ENCODE peak calls at places on chromosomes 4 and X, in eight cellular contexts. One of them, this sample, is unnamed.

GRCh38 chr4:3851211-3851610 is 85.0 kb downstream of the ADRA2C start:
- DNase-seq in uterus: no peak
- DNase-seq in breast epithelium: no peak
- DNase-seq in A549: no peak
- DNase-seq in IMR-90: peak; percentile 17
- DNase-seq in transverse colon: no peak
- DNase-seq in esophagus squamous epithelium: no peak
- DNase-seq in suprapubic skin: no peak
- DNase-seq in this sample: no peak

GRCh38 chr4:156390599-156391296 is 437.1 kb upstream of the CTSO start:
- DNase-seq in uterus: no peak
- DNase-seq in breast epithelium: no peak
- DNase-seq in A549: no peak
- DNase-seq in IMR-90: no peak
- DNase-seq in transverse colon: no peak
- DNase-seq in esophagus squamous epithelium: no peak
- DNase-seq in suprapubic skin: no peak
- DNase-seq in this sample: no peak

GRCh38 chr4:185457136-185457535 is 14.4 kb downstream of the CCDC110 start:
- DNase-seq in uterus: no peak
- DNase-seq in breast epithelium: no peak
- DNase-seq in A549: no peak
- DNase-seq in IMR-90: no peak
- DNase-seq in transverse colon: no peak
- DNase-seq in esophagus squamous epithelium: no peak
- DNase-seq in suprapubic skin: no peak
- DNase-seq in this sample: no peak

GRCh38 chrX:155441097-155441496 is 17.3 kb downstream of the F8A3 start:
- DNase-seq in uterus: no peak
- DNase-seq in breast epithelium: no peak
- DNase-seq in A549: no peak
- DNase-seq in IMR-90: no peak
- DNase-seq in transverse colon: no peak
- DNase-seq in esophagus squamous epithelium: no peak
- DNase-seq in suprapubic skin: no peak
- DNase-seq in this sample: no peak

GRCh38 chr4:152535236-152535902 is 523 bp downstream of the FBXW7 start:
- DNase-seq in uterus: no peak
- DNase-seq in breast epithelium: no peak
- DNase-seq in A549: no peak
- DNase-seq in IMR-90: no peak
- DNase-seq in transverse colon: peak; percentile 24
- DNase-seq in esophagus squamous epithelium: no peak
- DNase-seq in suprapubic skin: peak; percentile 73
- DNase-seq in this sample: peak; percentile 52

GRCh38 chrX:10039821-10040793 is 72.9 kb downstream of the CLDN34 start:
- DNase-seq in uterus: no peak
- DNase-seq in breast epithelium: no peak
- DNase-seq in A549: no peak
- DNase-seq in IMR-90: no peak
- DNase-seq in transverse colon: no peak
- DNase-seq in esophagus squamous epithelium: no peak
- DNase-seq in suprapubic skin: no peak
- DNase-seq in this sample: no peak

GRCh38 chr4:148112231-148112982 is 329.8 kb downstream of the NR3C2 start:
- DNase-seq in uterus: no peak
- DNase-seq in breast epithelium: no peak
- DNase-seq in A549: no peak
- DNase-seq in IMR-90: peak; percentile 55
- DNase-seq in transverse colon: no peak
- DNase-seq in esophagus squamous epithelium: no peak
- DNase-seq in suprapubic skin: no peak
- DNase-seq in this sample: no peak

GRCh38 chr4:8185930-8186329 is 13.2 kb upstream of the SH3TC1 start:
- DNase-seq in uterus: no peak
- DNase-seq in breast epithelium: no peak
- DNase-seq in A549: no peak
- DNase-seq in IMR-90: no peak
- DNase-seq in transverse colon: no peak
- DNase-seq in esophagus squamous epithelium: no peak
- DNase-seq in suprapubic skin: no peak
- DNase-seq in this sample: no peak

GRCh38 chrX:108298165-108298602 is 140.0 kb downstream of the COL4A6 start:
- DNase-seq in uterus: no peak
- DNase-seq in breast epithelium: no peak
- DNase-seq in A549: no peak
- DNase-seq in IMR-90: no peak
- DNase-seq in transverse colon: no peak
- DNase-seq in esophagus squamous epithelium: no peak
- DNase-seq in suprapubic skin: no peak
- DNase-seq in this sample: no peak

GRCh38 chrX:51760657-51761056 is 17.4 kb downstream of the GSPT2 start:
- DNase-seq in uterus: no peak
- DNase-seq in breast epithelium: no peak
- DNase-seq in A549: no peak
- DNase-seq in IMR-90: no peak
- DNase-seq in transverse colon: no peak
- DNase-seq in esophagus squamous epithelium: no peak
- DNase-seq in suprapubic skin: no peak
- DNase-seq in this sample: no peak

GRCh38 chr4:48341776-48342558 is 638 bp downstream of the SLAIN2 start:
- DNase-seq in uterus: peak; percentile 39
- DNase-seq in breast epithelium: peak; percentile 34
- DNase-seq in A549: no peak
- DNase-seq in IMR-90: peak; percentile 28
- DNase-seq in transverse colon: peak; percentile 58
- DNase-seq in esophagus squamous epithelium: peak; percentile 20
- DNase-seq in suprapubic skin: peak; percentile 82
- DNase-seq in this sample: peak; percentile 79

GRCh38 chr4:32488690-32489089 is 1768.5 kb downstream of the PCDH7 start:
- DNase-seq in uterus: no peak
- DNase-seq in breast epithelium: no peak
- DNase-seq in A549: no peak
- DNase-seq in IMR-90: no peak
- DNase-seq in transverse colon: no peak
- DNase-seq in esophagus squamous epithelium: no peak
- DNase-seq in suprapubic skin: no peak
- DNase-seq in this sample: no peak

GRCh38 chr4:102586644-102587021 is 85.5 kb downstream of the NFKB1 start:
- DNase-seq in uterus: no peak
- DNase-seq in breast epithelium: no peak
- DNase-seq in A549: no peak
- DNase-seq in IMR-90: no peak
- DNase-seq in transverse colon: no peak
- DNase-seq in esophagus squamous epithelium: no peak
- DNase-seq in suprapubic skin: no peak
- DNase-seq in this sample: no peak

GRCh38 chrX:121256653-121257052 is 209.2 kb downstream of the GLUD2 start:
- DNase-seq in uterus: no peak
- DNase-seq in breast epithelium: no peak
- DNase-seq in A549: no peak
- DNase-seq in IMR-90: no peak
- DNase-seq in transverse colon: no peak
- DNase-seq in esophagus squamous epithelium: no peak
- DNase-seq in suprapubic skin: no peak
- DNase-seq in this sample: no peak

GRCh38 chr4:116501954-116502353 is 583.4 kb downstream of the TRAM1L1 start:
- DNase-seq in uterus: no peak
- DNase-seq in breast epithelium: no peak
- DNase-seq in A549: no peak
- DNase-seq in IMR-90: no peak
- DNase-seq in transverse colon: no peak
- DNase-seq in esophagus squamous epithelium: no peak
- DNase-seq in suprapubic skin: no peak
- DNase-seq in this sample: no peak

GRCh38 chrX:64204252-64204651 is 1.3 kb downstream of the AMER1 start:
- DNase-seq in uterus: peak; percentile 16
- DNase-seq in breast epithelium: no peak
- DNase-seq in A549: no peak
- DNase-seq in IMR-90: peak; percentile 1
- DNase-seq in transverse colon: peak; percentile 16
- DNase-seq in esophagus squamous epithelium: no peak
- DNase-seq in suprapubic skin: no peak
- DNase-seq in this sample: no peak

GRCh38 chrX:64204701-64205440 is 637 bp downstream of the AMER1 start:
- DNase-seq in uterus: peak; percentile 24
- DNase-seq in breast epithelium: peak; percentile 18
- DNase-seq in A549: peak; percentile 42
- DNase-seq in IMR-90: peak; percentile 19
- DNase-seq in transverse colon: no peak
- DNase-seq in esophagus squamous epithelium: no peak
- DNase-seq in suprapubic skin: no peak
- DNase-seq in this sample: peak; percentile 51

GRCh38 chrX:64205441-64205734 is at the start of gene AMER1:
- DNase-seq in uterus: no peak
- DNase-seq in breast epithelium: no peak
- DNase-seq in A549: no peak
- DNase-seq in IMR-90: no peak
- DNase-seq in transverse colon: peak; percentile 58
- DNase-seq in esophagus squamous epithelium: no peak
- DNase-seq in suprapubic skin: peak; percentile 62
- DNase-seq in this sample: no peak

GRCh38 chrX:64206556-64207162 is 1.2 kb upstream of the AMER1 start:
- DNase-seq in uterus: peak; percentile 34
- DNase-seq in breast epithelium: peak; percentile 59
- DNase-seq in A549: no peak
- DNase-seq in IMR-90: peak; percentile 55
- DNase-seq in transverse colon: peak; percentile 10
- DNase-seq in esophagus squamous epithelium: no peak
- DNase-seq in suprapubic skin: no peak
- DNase-seq in this sample: no peak

GRCh38 chrX:64205735-64206491 is 405 bp upstream of the AMER1 start:
- DNase-seq in uterus: peak; percentile 95
- DNase-seq in breast epithelium: peak; percentile 93
- DNase-seq in A549: peak; percentile 83
- DNase-seq in IMR-90: peak; percentile 87
- DNase-seq in transverse colon: peak; percentile 95
- DNase-seq in esophagus squamous epithelium: peak; percentile 36
- DNase-seq in suprapubic skin: peak; percentile 95
- DNase-seq in this sample: peak; percentile 92
- TF ChIP-seq POLR2A in uterus: peak; percentile 73
- TF ChIP-seq POLR2A in breast epithelium: peak; percentile 47
- TF ChIP-seq POLR2A in A549: peak; percentile 84
- TF ChIP-seq POLR2A in IMR-90: peak; percentile 58
- TF ChIP-seq POLR2A in transverse colon: peak; percentile 86
- TF ChIP-seq POLR2A in esophagus squamous epithelium: no peak
- TF ChIP-seq POLR2A in suprapubic skin: peak; percentile 25
- TF ChIP-seq POLR2A in this sample: peak; percentile 71

GRCh38 chrX:1484638-1485019 is 31.9 kb upstream of the ASMTL start:
- DNase-seq in uterus: no peak
- DNase-seq in breast epithelium: peak; percentile 8
- DNase-seq in A549: no peak
- DNase-seq in IMR-90: no peak
- DNase-seq in transverse colon: no peak
- DNase-seq in esophagus squamous epithelium: no peak
- DNase-seq in suprapubic skin: no peak
- DNase-seq in this sample: no peak

GRCh38 chrX:1480082-1480785 is 27.5 kb upstream of the ASMTL start:
- DNase-seq in uterus: no peak
- DNase-seq in breast epithelium: no peak
- DNase-seq in A549: no peak
- DNase-seq in IMR-90: no peak
- DNase-seq in transverse colon: no peak
- DNase-seq in esophagus squamous epithelium: no peak
- DNase-seq in suprapubic skin: peak; percentile 17
- DNase-seq in this sample: no peak

GRCh38 chrX:1485033-1485432 is 32.3 kb upstream of the ASMTL start:
- DNase-seq in uterus: no peak
- DNase-seq in breast epithelium: peak; percentile 4
- DNase-seq in A549: no peak
- DNase-seq in IMR-90: no peak
- DNase-seq in transverse colon: no peak
- DNase-seq in esophagus squamous epithelium: no peak
- DNase-seq in suprapubic skin: peak; percentile 49
- DNase-seq in this sample: no peak

GRCh38 chrX:1483843-1484637 is 31.3 kb upstream of the ASMTL start:
- DNase-seq in uterus: no peak
- DNase-seq in breast epithelium: peak; percentile 6
- DNase-seq in A549: no peak
- DNase-seq in IMR-90: no peak
- DNase-seq in transverse colon: no peak
- DNase-seq in esophagus squamous epithelium: no peak
- DNase-seq in suprapubic skin: peak; percentile 15
- DNase-seq in this sample: no peak

GRCh38 chrX:1481636-1482529 is 29.2 kb upstream of the ASMTL start:
- DNase-seq in uterus: peak; percentile 34
- DNase-seq in breast epithelium: peak; percentile 35
- DNase-seq in A549: peak; percentile 71
- DNase-seq in IMR-90: peak; percentile 76
- DNase-seq in transverse colon: peak; percentile 72
- DNase-seq in esophagus squamous epithelium: no peak
- DNase-seq in suprapubic skin: peak; percentile 67
- DNase-seq in this sample: no peak
- TF ChIP-seq POLR2A in uterus: no peak
- TF ChIP-seq POLR2A in breast epithelium: no peak
- TF ChIP-seq POLR2A in A549: no peak
- TF ChIP-seq POLR2A in IMR-90: no peak
- TF ChIP-seq POLR2A in transverse colon: peak; percentile 47
- TF ChIP-seq POLR2A in esophagus squamous epithelium: no peak
- TF ChIP-seq POLR2A in suprapubic skin: no peak
- TF ChIP-seq POLR2A in this sample: peak; percentile 54

GRCh38 chr4:151325320-151326246 is at the start of gene SH3D19:
- DNase-seq in uterus: peak; percentile 77
- DNase-seq in breast epithelium: peak; percentile 69
- DNase-seq in A549: peak; percentile 61
- DNase-seq in IMR-90: peak; percentile 19
- DNase-seq in transverse colon: peak; percentile 88
- DNase-seq in esophagus squamous epithelium: no peak
- DNase-seq in suprapubic skin: peak; percentile 85
- DNase-seq in this sample: no peak
- TF ChIP-seq POLR2A in uterus: peak; percentile 71
- TF ChIP-seq POLR2A in breast epithelium: peak; percentile 55
- TF ChIP-seq POLR2A in A549: peak; percentile 52
- TF ChIP-seq POLR2A in IMR-90: no peak
- TF ChIP-seq POLR2A in transverse colon: peak; percentile 89
- TF ChIP-seq POLR2A in esophagus squamous epithelium: no peak
- TF ChIP-seq POLR2A in suprapubic skin: no peak
- TF ChIP-seq POLR2A in this sample: no peak

DNA sequence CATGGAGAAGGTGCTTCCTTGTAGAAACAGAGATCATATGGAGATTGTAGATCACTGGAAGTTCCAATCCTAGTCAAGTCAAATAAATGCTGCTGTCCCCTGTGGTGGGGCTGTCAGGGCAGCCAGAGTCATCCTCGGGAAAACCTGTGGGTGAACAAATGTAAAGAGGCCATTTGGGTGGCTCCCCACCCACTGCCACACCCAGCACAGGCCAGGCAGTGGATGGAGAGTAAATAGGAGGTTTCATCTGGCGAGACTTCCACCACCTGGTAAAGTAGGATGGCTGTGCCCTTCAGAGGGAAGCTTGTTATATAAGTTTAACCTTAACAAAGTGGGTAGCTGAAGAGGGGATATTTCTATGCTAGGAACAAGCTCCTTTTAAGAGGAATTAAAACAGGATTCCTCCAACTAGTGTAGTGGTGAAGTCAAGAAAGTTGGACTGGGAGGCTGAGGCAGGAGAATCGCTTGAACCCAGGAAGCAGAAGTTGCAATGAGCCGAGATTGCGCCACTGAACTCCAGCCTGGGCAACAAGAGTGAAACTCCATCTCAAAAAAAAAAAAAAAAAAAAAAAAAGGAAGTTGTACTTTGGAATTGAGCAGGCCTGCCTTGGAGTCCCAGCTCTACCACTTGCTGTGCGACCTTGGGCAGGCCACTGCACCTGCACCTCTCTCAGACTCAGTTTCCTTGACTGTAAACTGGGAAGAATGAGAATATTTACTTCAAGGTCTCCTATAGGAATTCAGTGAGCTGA is 273.7 kb downstream of the PTTG2 start:
- DNase-seq in uterus: no peak
- DNase-seq in breast epithelium: no peak
- DNase-seq in A549: no peak
- DNase-seq in IMR-90: no peak
- DNase-seq in transverse colon: no peak
- DNase-seq in esophagus squamous epithelium: no peak
- DNase-seq in suprapubic skin: no peak
- DNase-seq in this sample: no peak
- TF ChIP-seq POLR2A in uterus: no peak
- TF ChIP-seq POLR2A in breast epithelium: no peak
- TF ChIP-seq POLR2A in A549: no peak
- TF ChIP-seq POLR2A in IMR-90: no peak
- TF ChIP-seq POLR2A in transverse colon: no peak
- TF ChIP-seq POLR2A in esophagus squamous epithelium: no peak
- TF ChIP-seq POLR2A in suprapubic skin: no peak
- TF ChIP-seq POLR2A in this sample: no peak

This sample was measured in erythroblast.